ENCODE peak calls at places on chromosomes 4 and X, in five cellular contexts. W, T, O, C and H are unnamed samples.

GRCh38 chrX:19709812-19710518 is 177.4 kb downstream of the SH3KBP1 start:
- DNase-seq in W (no peak), O (no peak), T (no peak), C (peak), H (no peak)

GRCh38 chr4:87120411-87121162 is 99.8 kb downstream of the KLHL8 start:
- DNase-seq in T (no peak), W (peak), O (no peak), C (peak), H (no peak)

GRCh38 chrX:150643271-150643670 is 49.9 kb upstream of the MTMR1 start:
- DNase-seq in T (no peak), C (peak), O (no peak), W (no peak), H (no peak)

GRCh38 chrX:72094894-72095293 is 36.8 kb downstream of the RTL5 start:
- DNase-seq in O (no peak), T (peak), C (peak), W (peak), H (peak)

GRCh38 chrX:69170319-69170718 is 5.1 kb upstream of the PJA1 start:
- DNase-seq in C (no peak), O (no peak), W (no peak), T (no peak), H (no peak)

GRCh38 chrX:123920065-123920785 is 41.3 kb upstream of the STAG2 start:
- DNase-seq in C (peak), O (no peak), T (no peak), W (no peak), H (no peak)

GRCh38 chrX:65644621-65645287 is 22.7 kb upstream of the MSN start:
- DNase-seq in W (peak), C (peak), O (no peak), T (no peak), H (peak)

GRCh38 chrX:138756234-138756633 is 44.7 kb upstream of the FGF13 start:
- DNase-seq in C (no peak), W (no peak), T (peak), O (no peak), H (no peak)

GRCh38 chrX:154986826-154987575 is 35.5 kb downstream of the F8 start:
- DNase-seq in O (no peak), W (no peak), C (peak), T (no peak), H (no peak)

GRCh38 chr4:3640587-3640962 is 108.4 kb upstream of the LRPAP1 start:
- DNase-seq in C (no peak), O (no peak), T (no peak), W (no peak), H (no peak)

GRCh38 chr4:3639613-3640586 is 107.7 kb upstream of the LRPAP1 start:
- DNase-seq in T (no peak), W (no peak), C (no peak), O (no peak), H (no peak)

GRCh38 chr4:3636628-3637320 is 104.6 kb upstream of the LRPAP1 start:
- DNase-seq in O (no peak), W (no peak), C (no peak), T (no peak), H (no peak)

GRCh38 chr4:3637326-3638016 is 105.2 kb upstream of the LRPAP1 start:
- DNase-seq in O (no peak), T (no peak), C (no peak), W (no peak), H (no peak)

DNA sequence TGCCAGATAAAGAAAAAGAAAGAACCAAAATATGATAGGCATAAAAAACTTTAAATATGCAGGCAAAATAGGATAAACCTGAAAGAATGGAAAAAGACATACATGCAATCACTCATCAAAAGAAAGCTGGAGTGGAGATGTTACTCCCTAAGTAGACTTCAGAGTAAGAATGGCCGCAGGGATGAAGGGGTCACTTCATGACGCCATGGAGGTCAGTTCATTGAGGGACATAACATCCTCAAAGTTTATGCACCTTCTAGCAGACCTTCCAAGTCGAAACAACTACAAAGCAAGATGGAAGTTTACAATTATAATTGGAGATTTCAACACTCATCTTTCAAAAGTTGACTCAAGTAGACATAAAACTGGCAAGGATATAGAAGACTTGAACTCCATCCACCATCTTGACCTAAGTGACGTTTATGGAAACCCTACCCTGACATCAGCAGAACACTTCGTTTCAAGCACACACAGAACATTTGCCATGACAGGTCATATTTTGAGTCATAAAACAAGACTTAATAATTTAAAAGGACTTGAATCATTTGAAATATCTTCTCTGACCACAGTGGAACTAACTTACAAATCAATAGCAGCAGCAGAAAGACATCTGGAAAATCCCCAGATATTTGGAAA is 106.0 kb upstream of the LRPAP1 start:
- DNase-seq in T (no peak), C (no peak), O (no peak), W (no peak), H (no peak)
- TF ChIP-seq POLR2AphosphoS5 in T (no peak), C (no peak), O (no peak), W (no peak), H (no peak)

GRCh38 chr4:173991814-173992213 is 291.7 kb downstream of the FBXO8 start:
- DNase-seq in C (no peak), T (no peak), O (no peak), W (no peak), H (no peak)

GRCh38 chr4:173991321-173991720 is 292.1 kb downstream of the FBXO8 start:
- DNase-seq in T (no peak), O (no peak), C (no peak), W (no peak), H (no peak)

GRCh38 chr4:173990126-173990878 is 293.2 kb downstream of the FBXO8 start:
- DNase-seq in W (no peak), T (peak), C (peak), O (no peak), H (no peak)

GRCh38 chr4:173990879-173991231 is 292.6 kb downstream of the FBXO8 start:
- DNase-seq in T (peak), W (peak), C (no peak), O (no peak), H (peak)
- TF ChIP-seq POLR2AphosphoS5 in T (no peak), W (no peak), C (no peak), O (no peak), H (no peak)

GRCh38 chr4:17514865-17515264 is at the start of gene CLRN2:
- DNase-seq in W (no peak), T (no peak), C (no peak), O (no peak), H (no peak)

GRCh38 chr4:17511041-17511949 is 595 bp downstream of the QDPR start:
- DNase-seq in W (peak), O (no peak), T (peak), C (peak), H (peak)

GRCh38 chr4:17512973-17513665 is 1.2 kb upstream of the QDPR start:
- DNase-seq in O (no peak), T (no peak), C (no peak), W (no peak), H (no peak)

GRCh38 chr4:17510582-17510981 is 1.3 kb downstream of the QDPR start:
- DNase-seq in O (no peak), C (no peak), W (no peak), T (no peak), H (peak)

DNA sequence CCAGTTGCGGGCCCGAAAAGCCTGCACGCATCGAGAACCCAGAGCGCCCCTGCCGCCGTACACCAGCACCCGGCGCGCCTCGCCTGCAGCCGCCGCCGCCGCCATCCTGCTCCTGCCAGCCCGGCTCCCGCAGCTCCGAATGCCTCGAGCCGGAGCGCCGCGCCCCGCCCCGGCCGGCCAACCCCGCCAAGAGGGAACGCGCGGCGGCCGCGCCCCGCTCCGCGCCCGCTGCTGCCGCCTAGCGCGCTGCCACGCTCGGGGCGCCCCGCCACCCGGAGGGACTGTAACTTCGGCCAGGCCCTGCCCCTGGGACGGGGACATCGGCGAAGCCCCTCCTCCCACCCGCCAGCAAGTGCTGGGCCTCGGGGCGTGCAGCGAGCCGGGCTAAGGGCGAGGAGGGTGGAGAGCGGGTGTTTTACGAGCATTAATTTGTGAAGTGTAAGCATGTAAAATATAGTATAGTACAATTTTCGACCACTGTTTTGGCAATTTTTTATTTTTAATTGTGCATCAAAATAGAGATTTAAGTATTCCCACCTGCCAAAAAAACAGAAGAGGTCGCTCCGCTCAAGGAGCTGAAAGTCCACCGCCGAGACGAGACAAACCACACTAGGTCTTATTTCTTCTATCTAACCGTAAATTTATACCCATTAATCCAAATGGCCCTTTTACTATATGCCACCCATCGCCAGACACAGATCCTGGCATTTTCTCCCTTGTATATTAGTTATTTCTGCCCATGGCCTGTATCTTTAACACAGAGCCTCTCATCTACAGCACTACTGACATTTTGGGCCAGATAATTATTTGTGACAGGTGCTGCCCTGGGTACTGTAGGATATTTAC is at the start of gene QDPR:
- DNase-seq in O (peak), W (peak), C (peak), T (peak), H (peak)
- TF ChIP-seq POLR2AphosphoS5 in O (no peak), W (no peak), C (peak), T (peak), H (no peak)

GRCh38 chr4:41430796-41431195 is 107.2 kb upstream of the LIMCH1 start:
- DNase-seq in T (no peak), O (no peak), W (no peak), C (no peak), H (no peak)
- TF ChIP-seq POLR2AphosphoS5 in T (no peak), O (no peak), W (no peak), C (no peak), H (no peak)

GRCh38 chr4:10106421-10107039 is 10.1 kb downstream of the WDR1 start:
- DNase-seq in T (no peak), W (peak), C (peak), O (no peak), H (peak)
- TF ChIP-seq POLR2AphosphoS5 in T (no peak), W (peak), C (peak), O (peak), H (peak)

GRCh38 chr4:77819836-77820679 is 890 bp upstream of the CNOT6L start:
- DNase-seq in O (peak), W (peak), C (peak), T (peak), H (peak)
- TF ChIP-seq POLR2AphosphoS5 in O (peak), W (peak), C (peak), T (peak), H (peak)

DNA sequence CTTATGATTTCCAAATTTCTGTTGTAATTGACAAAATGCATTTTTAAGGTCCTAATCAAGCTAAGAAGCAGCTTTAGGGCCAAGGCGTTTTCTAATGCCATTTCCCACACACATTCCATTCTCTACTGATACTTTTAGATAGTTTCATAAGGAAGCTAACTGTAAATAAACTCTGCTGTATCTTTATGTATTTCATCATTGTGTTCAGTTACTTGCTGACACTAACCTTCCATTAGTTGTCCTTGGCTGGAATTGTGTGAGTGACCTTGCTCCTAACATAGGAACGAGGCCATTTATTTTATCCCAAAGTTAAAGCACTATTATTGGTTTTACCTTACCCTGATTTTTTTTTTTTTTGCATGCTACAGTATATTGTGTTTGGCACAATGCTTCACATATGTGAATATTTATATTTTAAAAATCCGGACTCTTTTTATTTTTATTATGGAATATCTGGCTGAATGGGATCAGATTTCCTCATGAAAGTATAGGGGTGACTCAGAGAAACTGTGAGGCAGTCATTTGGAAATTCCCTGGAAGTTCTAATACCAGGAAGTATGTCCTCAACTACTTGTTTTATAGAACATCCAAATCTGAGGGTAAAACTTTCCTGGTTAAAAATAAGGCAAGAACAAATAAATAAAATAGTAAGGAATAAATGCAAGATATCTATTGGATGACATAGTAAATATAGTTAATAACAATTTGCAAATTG is 62.7 kb upstream of the SORBS2 start:
- DNase-seq in C (peak), T (no peak), O (no peak), W (no peak), H (no peak)
- TF ChIP-seq POLR2AphosphoS5 in C (no peak), T (no peak), O (no peak), W (no peak), H (no peak)

DNA sequence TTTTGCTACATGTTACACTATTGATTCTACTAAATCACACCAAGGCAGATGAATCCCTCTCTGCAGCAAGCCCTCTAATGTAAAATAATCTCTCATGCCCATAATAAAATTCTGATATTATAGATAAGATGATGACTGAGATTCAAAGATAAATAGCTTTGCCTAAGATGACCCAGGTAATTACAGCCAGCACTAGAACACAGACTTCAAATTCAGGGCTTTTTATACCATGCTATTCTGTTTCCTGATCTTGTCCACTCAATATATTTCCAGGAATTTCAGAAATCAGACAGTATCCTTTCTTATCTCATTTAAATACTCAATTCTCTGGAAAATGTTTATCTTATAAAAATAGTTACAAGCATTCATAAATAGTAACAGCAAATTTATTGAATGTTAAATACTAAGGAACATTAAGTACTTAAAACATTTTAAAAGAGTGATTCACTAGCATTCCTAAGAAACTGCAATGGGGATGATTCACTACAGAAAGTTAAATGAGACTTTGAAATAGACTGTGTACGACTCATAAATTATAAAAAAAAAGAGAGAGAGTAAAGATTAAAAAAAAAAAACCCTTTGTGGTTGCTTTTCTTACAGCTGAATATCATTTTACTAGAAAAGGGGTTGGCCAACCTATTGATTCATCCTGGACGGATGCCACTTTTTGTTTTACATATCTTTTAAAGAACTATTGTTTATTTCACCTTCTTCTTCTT is 45.8 kb upstream of the IL21 start:
- DNase-seq in T (no peak), O (no peak), C (peak), W (no peak), H (no peak)
- TF ChIP-seq POLR2AphosphoS5 in T (no peak), O (no peak), C (no peak), W (no peak), H (peak)

DNA sequence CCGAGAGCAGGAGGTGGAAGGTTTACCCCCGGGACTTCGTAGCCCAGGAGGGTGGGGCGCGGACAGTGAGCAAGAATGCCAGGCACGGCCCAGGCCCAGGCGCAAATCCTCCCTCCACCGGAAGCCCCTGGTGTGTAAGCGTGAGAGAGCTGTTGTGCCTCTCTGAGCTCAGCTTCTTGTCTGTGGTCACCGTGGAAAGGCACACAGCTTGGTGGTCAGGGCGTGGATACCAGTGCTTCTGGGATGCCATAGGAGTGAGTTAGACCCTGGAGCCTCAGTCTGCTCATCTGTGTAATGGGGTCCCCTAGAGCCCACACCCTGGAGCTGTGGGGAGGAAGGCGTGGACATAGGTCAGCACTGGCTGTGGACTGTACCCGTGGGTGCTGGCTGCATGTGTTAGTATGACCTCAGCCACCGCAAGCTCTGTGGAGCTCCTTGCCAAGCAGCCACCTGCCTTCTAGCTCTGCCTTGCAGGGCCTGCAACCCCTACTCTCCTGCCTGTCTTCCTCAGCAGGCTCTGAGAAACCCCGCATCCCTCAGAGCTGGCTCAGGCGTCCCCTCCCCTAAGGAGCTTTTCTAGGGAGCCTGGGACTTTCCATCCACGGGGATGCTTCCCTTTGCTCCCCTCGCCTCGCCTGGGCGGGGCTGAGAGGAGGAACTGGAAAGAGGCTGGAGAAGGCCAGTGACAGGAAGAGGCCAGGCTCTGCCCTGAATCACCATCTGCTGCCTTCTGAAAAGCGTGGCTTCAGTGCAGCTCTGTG is 28.0 kb upstream of the AFAP1 start:
- DNase-seq in T (no peak), W (peak), C (peak), O (no peak), H (no peak)
- TF ChIP-seq POLR2AphosphoS5 in T (no peak), W (no peak), C (no peak), O (no peak), H (no peak)